ENCODE peak calls at places on chromosomes 16 and 17, in four cellular contexts. B is OCI-LY7, Y is HCT116, Z is GM23248. E is an unnamed sample.
A peak's percentile ranks its signal among the peaks of the same experiment; 100 is the strongest.

GRCh38 chr16:19741354-19741753 is 23.3 kb downstream of the IQCK start:
- DNase-seq in B (no peak), Y (no peak), Z (no peak), E (no peak)

GRCh38 chr16:19696312-19696711 is 21.7 kb downstream of the KNOP1 start:
- DNase-seq in B (no peak), Y (no peak), Z (peak; percentile 88), E (peak; percentile 93)

GRCh38 chr16:53511084-53511402 is 8.0 kb upstream of the AKTIP start:
- DNase-seq in B (no peak), Y (no peak), Z (no peak), E (no peak)

GRCh38 chr16:56281256-56281805 is 90.0 kb downstream of the GNAO1 start:
- DNase-seq in B (no peak), Y (no peak), Z (peak; percentile 11), E (no peak)

GRCh38 chr16:75244844-75245758 is 6.3 kb downstream of the BCAR1 start:
- DNase-seq in B (peak; percentile 66), Y (no peak), Z (peak; percentile 99), E (peak; percentile 99)

GRCh38 chr16:84475643-84476240 is 28.7 kb downstream of the MEAK7 start:
- DNase-seq in B (no peak), Y (no peak), Z (no peak), E (no peak)

GRCh38 chr16:57651344-57652333 is 16.5 kb upstream of the ADGRG3 start:
- DNase-seq in B (peak; percentile 12), Y (no peak), Z (no peak), E (no peak)

GRCh38 chr16:85735225-85735722 is 15.6 kb downstream of the C16orf74 start:
- DNase-seq in B (peak; percentile 88), Y (no peak), Z (no peak), E (no peak)

GRCh38 chr16:83934684-83934977 is 18.4 kb upstream of the OSGIN1 start:
- DNase-seq in B (no peak), Y (no peak), Z (no peak), E (no peak)

GRCh38 chr16:48542020-48542473 is 67.9 kb downstream of the N4BP1 start:
- DNase-seq in B (peak; percentile 38), Y (no peak), Z (peak; percentile 82), E (peak; percentile 75)

GRCh38 chr16:22188267-22188594 is 17.8 kb upstream of the EEF2K start:
- DNase-seq in B (no peak), Y (no peak), Z (no peak), E (no peak)

GRCh38 chr17:29347831-29348281 is 42.3 kb upstream of the TAOK1 start:
- DNase-seq in B (no peak), Y (no peak), Z (peak; percentile 79), E (peak; percentile 13)

GRCh38 chr17:63697341-63698286 is 2.3 kb downstream of the LIMD2 start:
- DNase-seq in B (peak; percentile 91), Y (peak; percentile 27), Z (peak; percentile 61), E (no peak)

GRCh38 chr17:61250335-61250890 is 149.2 kb upstream of the TBX2 start:
- DNase-seq in B (no peak), Y (no peak), Z (peak; percentile 64), E (peak; percentile 74)

GRCh38 chr16:75486014-75486404 is 9.2 kb downstream of the CHST6 start:
- DNase-seq in B (no peak), Y (no peak), Z (no peak), E (no peak)

GRCh38 chr17:45388604-45389325 is 43.9 kb downstream of the ARHGAP27 start:
- DNase-seq in B (no peak), Y (no peak), Z (peak; percentile 77), E (peak; percentile 26)

GRCh38 chr16:50616883-50617629 is 64.1 kb downstream of the SNX20 start:
- DNase-seq in B (no peak), Y (no peak), Z (no peak), E (peak; percentile 17)

GRCh38 chr17:43454888-43455287 is 28.9 kb upstream of the DHX8 start:
- DNase-seq in B (no peak), Y (no peak), Z (no peak), E (no peak)

GRCh38 chr17:20280832-20281231 is 186.5 kb downstream of the LGALS9B start:
- DNase-seq in B (no peak), Y (no peak), Z (no peak), E (no peak)

GRCh38 chr16:89217138-89217387 is 440 bp upstream of the ZNF778 start:
- DNase-seq in B (no peak), Y (no peak), Z (no peak), E (no peak)

GRCh38 chr17:68344701-68345136 is 53.4 kb downstream of the ARSG start:
- DNase-seq in B (peak; percentile 53), Y (no peak), Z (no peak), E (no peak)

GRCh38 chr17:8125947-8126305 is 2.0 kb upstream of the HES7 start:
- DNase-seq in B (peak; percentile 51), Y (no peak), Z (no peak), E (peak; percentile 34)

GRCh38 chr17:31425646-31426045 is 34.2 kb downstream of the RAB11FIP4 start:
- DNase-seq in B (no peak), Y (no peak), Z (no peak), E (no peak)

GRCh38 chr16:4055748-4056147 is 60.5 kb downstream of the ADCY9 start:
- DNase-seq in B (no peak), Y (no peak), Z (no peak), E (no peak)

GRCh38 chr17:60392845-60393702 is 1.1 kb upstream of the USP32 start:
- DNase-seq in B (peak; percentile 19), Y (peak; percentile 24), Z (peak; percentile 70), E (peak; percentile 73)

GRCh38 chr17:81514485-81514734 is 1.8 kb upstream of the ACTG1 start:
- DNase-seq in B (no peak), Y (no peak), Z (no peak), E (no peak)

GRCh38 chr17:81514735-81515529 is 2.3 kb upstream of the ACTG1 start:
- DNase-seq in B (peak; percentile 82), Y (peak; percentile 71), Z (peak; percentile 88), E (peak; percentile 86)

GRCh38 chr17:81517009-81517338 is 4.4 kb upstream of the ACTG1 start:
- DNase-seq in B (no peak), Y (no peak), Z (no peak), E (no peak)

GRCh38 chr17:81516439-81516838 is 3.8 kb upstream of the ACTG1 start:
- DNase-seq in B (no peak), Y (no peak), Z (no peak), E (no peak)

DNA sequence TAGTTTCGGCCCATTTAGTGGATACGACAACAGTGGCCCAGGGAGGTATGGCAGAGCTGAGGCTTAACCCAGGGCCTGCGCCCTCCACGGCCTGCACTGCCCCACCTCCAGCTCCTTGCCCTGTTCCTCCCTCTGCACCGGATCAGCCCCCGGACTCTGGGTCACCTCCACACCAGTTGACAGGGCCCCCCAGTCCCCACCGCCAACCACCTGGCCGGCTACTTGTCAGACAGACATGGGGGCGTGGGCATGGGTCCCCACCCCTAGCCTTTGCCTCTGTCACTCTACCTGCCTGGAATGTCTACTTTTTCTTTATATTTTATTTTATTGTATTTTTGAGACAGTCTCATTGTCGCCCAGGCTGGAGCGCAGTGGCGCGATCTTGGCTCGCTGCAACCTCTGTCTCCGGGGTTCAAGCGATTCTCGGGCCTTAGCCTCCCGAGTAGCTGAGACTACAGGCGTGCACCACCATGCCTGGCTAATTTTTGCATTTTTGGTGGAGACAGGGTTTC is 3.0 kb upstream of the ACTG1 start:
- DNase-seq in B (no peak), Y (no peak), Z (no peak), E (no peak)
- H4K20me1 ChIP-seq in B (peaks cover 17% of the 10 kb centered on the region), Y (peaks cover 17% of the 10 kb centered on the region), Z (peaks cover 9% of the 10 kb centered on the region), E (peaks cover 2% of the 10 kb centered on the region)

GRCh38 chr16:68116256-68116853 is 31.2 kb downstream of the NFATC3 start:
- DNase-seq in B (peak; percentile 60), Y (no peak), Z (peak; percentile 61), E (peak; percentile 53)
- H4K20me1 ChIP-seq in B (peaks cover 45% of the 10 kb centered on the region), Y (no peaks in the 10 kb centered on the region), Z (no peaks in the 10 kb centered on the region), E (no peaks in the 10 kb centered on the region)

GRCh38 chr16:14635394-14636145 is 2.8 kb downstream of the BFAR start:
- DNase-seq in B (no peak), Y (no peak), Z (no peak), E (no peak)

GRCh38 chr16:14640538-14640937 is 7.8 kb downstream of the BFAR start:
- DNase-seq in B (no peak), Y (no peak), Z (no peak), E (no peak)

GRCh38 chr16:14641877-14642276 is 9.1 kb downstream of the BFAR start:
- DNase-seq in B (no peak), Y (no peak), Z (peak; percentile 15), E (no peak)

DNA sequence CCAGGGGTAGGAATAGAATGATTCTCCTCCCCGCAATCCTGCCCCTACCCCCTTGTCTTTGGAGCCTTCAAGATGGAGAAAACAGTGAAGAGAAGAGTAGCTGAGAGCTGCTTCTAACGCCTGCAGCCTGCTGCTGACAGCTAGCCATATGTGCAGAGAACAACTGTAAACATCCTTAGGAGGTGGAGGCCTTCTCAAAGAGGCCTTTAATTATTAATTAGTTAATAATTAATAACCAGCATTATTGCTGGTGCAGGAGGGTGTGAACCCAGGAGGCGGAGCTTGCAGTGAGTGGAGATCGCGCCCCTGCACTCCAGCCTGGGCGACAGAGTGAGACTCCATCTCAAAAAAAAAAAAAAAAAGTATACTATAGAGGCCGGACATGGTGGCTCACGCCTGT is 8.5 kb downstream of the BFAR start:
- DNase-seq in B (no peak), Y (no peak), Z (no peak), E (no peak)
- H4K20me1 ChIP-seq in B (no peaks in the 10 kb centered on the region), Y (peaks cover 8% of the 10 kb centered on the region), Z (peaks cover 4% of the 10 kb centered on the region), E (no peaks in the 10 kb centered on the region)

GRCh38 chr17:69960755-69961154 is 114.3 kb upstream of the KCNJ16 start:
- DNase-seq in B (no peak), Y (no peak), Z (no peak), E (no peak)
- H4K20me1 ChIP-seq in B (no peaks in the 10 kb centered on the region), Y (no peaks in the 10 kb centered on the region), Z (no peaks in the 10 kb centered on the region), E (no peaks in the 10 kb centered on the region)

DNA sequence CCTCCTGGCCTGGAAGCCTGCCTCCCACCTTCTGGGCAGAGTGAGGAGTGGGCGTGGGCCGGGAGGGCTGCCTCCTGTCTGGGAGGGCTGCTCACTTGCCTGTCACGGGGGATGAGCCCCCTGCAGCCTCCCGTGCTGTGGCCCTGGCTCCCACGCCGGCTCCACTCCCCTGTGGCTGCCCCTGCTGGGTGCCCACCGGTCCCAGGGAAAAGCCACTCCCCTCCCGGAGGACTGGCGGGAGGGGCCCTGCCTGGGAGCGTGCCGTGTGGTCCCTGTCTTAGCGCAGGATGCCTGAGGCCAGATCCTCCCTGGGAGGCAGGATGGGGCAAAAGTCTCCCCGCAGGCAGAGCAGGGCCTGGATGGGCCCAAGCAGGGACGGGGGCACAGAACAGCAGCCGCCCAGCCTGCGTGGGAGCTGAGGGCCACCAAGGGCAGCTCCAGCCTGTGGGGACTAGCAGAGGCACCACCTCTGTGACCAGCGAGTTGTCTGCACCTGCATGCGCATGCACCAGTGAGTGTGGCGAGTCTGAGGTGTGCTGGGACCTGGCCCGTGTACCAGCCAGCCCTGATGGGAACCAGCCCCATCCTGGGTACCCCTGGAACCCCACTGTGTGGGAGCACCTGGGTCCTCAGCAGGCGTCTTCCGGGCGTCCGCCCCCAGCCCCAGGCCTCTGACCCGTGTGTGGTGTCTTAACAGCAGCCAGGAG is 339.9 kb downstream of the SEC14L1 start:
- DNase-seq in B (no peak), Y (no peak), Z (no peak), E (no peak)
- H4K20me1 ChIP-seq in B (no peaks in the 10 kb centered on the region), Y (no peaks in the 10 kb centered on the region), Z (peaks cover 22% of the 10 kb centered on the region), E (peaks cover 10% of the 10 kb centered on the region)

E was measured in fibroblast of lung.